ENCODE peak calls at places on chromosomes 5 and 9, in six cellular contexts. One of them, this sample, is unnamed.

GRCh38 chr9:93020785-93021670 is 37.5 kb upstream of the SUSD3 start:
- DNase-seq in A549: no peak
- DNase-seq in HepG2: no peak
- DNase-seq in H1: no peak
- DNase-seq in GM12878: no peak
- DNase-seq in K562: no peak
- DNase-seq in this sample: no peak

GRCh38 chr5:159034083-159034824 is 65.5 kb downstream of the EBF1 start:
- DNase-seq in HepG2: no peak
- DNase-seq in K562: no peak
- DNase-seq in GM12878: no peak
- DNase-seq in H1: no peak
- DNase-seq in A549: no peak
- DNase-seq in this sample: no peak

GRCh38 chr5:14179446-14179845 is 36.3 kb downstream of the TRIO start:
- DNase-seq in A549: no peak
- DNase-seq in H1: no peak
- DNase-seq in HepG2: no peak
- DNase-seq in K562: no peak
- DNase-seq in GM12878: no peak
- DNase-seq in this sample: no peak

GRCh38 chr5:10902145-10902544 is 141.1 kb upstream of the DAP start:
- DNase-seq in K562: no peak
- DNase-seq in GM12878: no peak
- DNase-seq in HepG2: no peak
- DNase-seq in A549: no peak
- DNase-seq in H1: no peak
- DNase-seq in this sample: no peak

GRCh38 chr5:133757396-133757795 is 145.1 kb upstream of the FSTL4 start:
- DNase-seq in H1: no peak
- DNase-seq in A549: no peak
- DNase-seq in K562: no peak
- DNase-seq in GM12878: no peak
- DNase-seq in HepG2: no peak
- DNase-seq in this sample: no peak

GRCh38 chr5:65758546-65759144 is 36.6 kb downstream of the NLN start:
- DNase-seq in A549: no peak
- DNase-seq in HepG2: no peak
- DNase-seq in K562: no peak
- DNase-seq in GM12878: no peak
- DNase-seq in H1: no peak
- DNase-seq in this sample: no peak

GRCh38 chr5:142644127-142644526 is 41.8 kb downstream of the FGF1 start:
- DNase-seq in HepG2: no peak
- DNase-seq in GM12878: no peak
- DNase-seq in K562: no peak
- DNase-seq in A549: no peak
- DNase-seq in H1: no peak
- DNase-seq in this sample: no peak

GRCh38 chr9:14768561-14769234 is 46.2 kb upstream of the CER1 start:
- DNase-seq in HepG2: peak
- DNase-seq in GM12878: no peak
- DNase-seq in A549: peak
- DNase-seq in K562: peak
- DNase-seq in H1: no peak
- DNase-seq in this sample: peak

GRCh38 chr9:123282343-123283047 is 14.1 kb upstream of the STRBP start:
- DNase-seq in GM12878: no peak
- DNase-seq in H1: no peak
- DNase-seq in K562: no peak
- DNase-seq in A549: peak
- DNase-seq in HepG2: no peak
- DNase-seq in this sample: no peak

GRCh38 chr5:125476888-125477585 is 730.6 kb upstream of the ZNF608 start:
- DNase-seq in A549: no peak
- DNase-seq in HepG2: no peak
- DNase-seq in H1: no peak
- DNase-seq in GM12878: no peak
- DNase-seq in K562: no peak
- DNase-seq in this sample: no peak

GRCh38 chr5:72871358-72872024 is 55.0 kb downstream of the TNPO1 start:
- DNase-seq in GM12878: no peak
- DNase-seq in HepG2: no peak
- DNase-seq in A549: no peak
- DNase-seq in K562: no peak
- DNase-seq in H1: no peak
- DNase-seq in this sample: no peak
- TF ChIP-seq CHD2 in GM12878: no peak
- TF ChIP-seq CHD2 in HepG2: no peak
- TF ChIP-seq CHD2 in A549: no peak
- TF ChIP-seq CHD2 in K562: no peak
- TF ChIP-seq CHD2 in H1: no peak
- TF ChIP-seq CHD2 in this sample: no peak

DNA sequence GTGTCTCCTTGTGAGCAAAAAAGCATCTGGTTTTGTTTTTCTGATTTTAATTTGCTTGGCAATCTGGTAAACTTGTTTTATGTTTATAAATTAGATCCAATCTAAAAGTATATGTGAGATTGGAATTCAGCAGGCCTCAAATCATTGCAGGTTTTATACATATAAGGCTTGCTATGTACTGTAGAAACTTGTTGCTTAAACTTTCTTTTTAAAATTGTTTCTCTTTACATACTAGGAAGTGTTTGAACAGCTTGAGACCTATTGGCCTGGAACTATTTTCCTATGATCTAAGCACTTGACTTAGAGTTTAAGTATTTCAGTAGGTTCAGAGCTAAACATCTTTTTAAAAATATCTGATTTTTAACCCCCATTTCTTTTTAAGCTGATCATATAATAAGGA is 1037.8 kb downstream of the NR2F1-AS1 start:
- DNase-seq in A549: no peak
- DNase-seq in GM12878: no peak
- DNase-seq in H1: no peak
- DNase-seq in HepG2: no peak
- DNase-seq in K562: no peak
- DNase-seq in this sample: no peak
- TF ChIP-seq CHD2 in A549: no peak
- TF ChIP-seq CHD2 in GM12878: no peak
- TF ChIP-seq CHD2 in H1: no peak
- TF ChIP-seq CHD2 in HepG2: no peak
- TF ChIP-seq CHD2 in K562: no peak
- TF ChIP-seq CHD2 in this sample: no peak

GRCh38 chr5:112929336-112930081 is 7.5 kb upstream of the REEP5 start:
- DNase-seq in K562: no peak
- DNase-seq in GM12878: peak
- DNase-seq in A549: no peak
- DNase-seq in HepG2: no peak
- DNase-seq in H1: no peak
- DNase-seq in this sample: no peak
- TF ChIP-seq CHD2 in K562: no peak
- TF ChIP-seq CHD2 in GM12878: no peak
- TF ChIP-seq CHD2 in A549: no peak
- TF ChIP-seq CHD2 in HepG2: no peak
- TF ChIP-seq CHD2 in H1: no peak
- TF ChIP-seq CHD2 in this sample: no peak

GRCh38 chr5:72509401-72509800 is 2.2 kb upstream of the ZNF366 start:
- DNase-seq in GM12878: no peak
- DNase-seq in H1: no peak
- DNase-seq in K562: no peak
- DNase-seq in A549: no peak
- DNase-seq in HepG2: no peak
- DNase-seq in this sample: no peak

GRCh38 chr5:72510610-72511121 is 3.5 kb upstream of the ZNF366 start:
- DNase-seq in GM12878: no peak
- DNase-seq in H1: no peak
- DNase-seq in A549: no peak
- DNase-seq in K562: no peak
- DNase-seq in HepG2: no peak
- DNase-seq in this sample: no peak

GRCh38 chr5:72515211-72515610 is 8.0 kb upstream of the ZNF366 start:
- DNase-seq in A549: no peak
- DNase-seq in K562: no peak
- DNase-seq in H1: no peak
- DNase-seq in HepG2: no peak
- DNase-seq in GM12878: no peak
- DNase-seq in this sample: no peak

GRCh38 chr5:72511371-72512178 is 4.4 kb upstream of the ZNF366 start:
- DNase-seq in A549: no peak
- DNase-seq in GM12878: no peak
- DNase-seq in H1: no peak
- DNase-seq in K562: no peak
- DNase-seq in HepG2: no peak
- DNase-seq in this sample: no peak

DNA sequence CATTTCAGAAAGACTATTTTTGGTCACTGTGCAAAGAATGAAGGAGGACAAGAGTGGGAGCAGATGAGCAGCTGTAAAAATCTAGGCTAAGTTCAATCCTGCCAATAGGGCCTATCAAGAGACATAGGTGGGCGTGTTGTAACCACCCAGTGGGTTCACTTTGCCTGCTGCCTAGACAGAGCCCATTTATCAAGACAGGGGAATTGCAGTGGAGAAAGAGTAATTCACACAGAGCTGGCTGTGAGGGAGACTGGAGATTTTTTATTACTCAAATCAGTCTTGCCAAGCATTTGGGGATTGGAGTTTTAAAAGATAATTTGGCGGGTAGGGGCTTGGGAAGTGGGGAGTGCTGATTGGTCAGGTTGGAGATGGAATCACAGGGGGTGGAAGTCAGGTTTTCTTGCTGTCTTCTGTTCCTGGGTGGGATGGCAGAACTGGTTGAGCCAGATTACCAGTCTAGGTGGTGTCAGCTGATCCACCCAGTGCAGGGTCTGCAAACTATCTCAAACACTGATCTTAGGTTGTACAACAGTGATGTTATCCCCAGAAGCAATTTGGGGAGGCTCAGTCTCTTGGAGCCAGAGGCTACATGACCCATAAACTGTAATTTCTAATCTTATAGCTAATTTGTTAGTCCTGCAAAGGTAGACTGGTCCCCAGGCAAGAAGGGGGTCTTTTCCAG is 5.1 kb upstream of the ZNF366 start:
- DNase-seq in HepG2: no peak
- DNase-seq in H1: no peak
- DNase-seq in A549: no peak
- DNase-seq in GM12878: no peak
- DNase-seq in K562: no peak
- DNase-seq in this sample: no peak
- TF ChIP-seq CHD2 in HepG2: no peak
- TF ChIP-seq CHD2 in H1: no peak
- TF ChIP-seq CHD2 in A549: no peak
- TF ChIP-seq CHD2 in GM12878: no peak
- TF ChIP-seq CHD2 in K562: no peak
- TF ChIP-seq CHD2 in this sample: no peak

GRCh38 chr5:83914662-83915418 is 194.2 kb upstream of the HAPLN1 start:
- DNase-seq in A549: no peak
- DNase-seq in H1: no peak
- DNase-seq in HepG2: no peak
- DNase-seq in GM12878: no peak
- DNase-seq in K562: no peak
- DNase-seq in this sample: no peak

GRCh38 chr5:83913593-83913992 is 192.9 kb upstream of the HAPLN1 start:
- DNase-seq in H1: no peak
- DNase-seq in GM12878: no peak
- DNase-seq in HepG2: no peak
- DNase-seq in K562: no peak
- DNase-seq in A549: no peak
- DNase-seq in this sample: no peak

GRCh38 chr5:83917261-83917908 is 196.7 kb upstream of the HAPLN1 start:
- DNase-seq in HepG2: no peak
- DNase-seq in H1: no peak
- DNase-seq in GM12878: no peak
- DNase-seq in A549: no peak
- DNase-seq in K562: no peak
- DNase-seq in this sample: peak

GRCh38 chr5:83914199-83914598 is 193.5 kb upstream of the HAPLN1 start:
- DNase-seq in HepG2: no peak
- DNase-seq in A549: no peak
- DNase-seq in GM12878: no peak
- DNase-seq in K562: no peak
- DNase-seq in H1: no peak
- DNase-seq in this sample: no peak

GRCh38 chr5:83911367-83911919 is 190.8 kb upstream of the HAPLN1 start:
- DNase-seq in K562: no peak
- DNase-seq in A549: no peak
- DNase-seq in H1: no peak
- DNase-seq in HepG2: no peak
- DNase-seq in GM12878: no peak
- DNase-seq in this sample: no peak
- TF ChIP-seq CHD2 in K562: no peak
- TF ChIP-seq CHD2 in A549: no peak
- TF ChIP-seq CHD2 in H1: no peak
- TF ChIP-seq CHD2 in HepG2: no peak
- TF ChIP-seq CHD2 in GM12878: no peak
- TF ChIP-seq CHD2 in this sample: no peak

GRCh38 chr9:138053321-138053868 is 175.8 kb downstream of the CACNA1B start:
- DNase-seq in GM12878: no peak
- DNase-seq in K562: peak
- DNase-seq in H1: no peak
- DNase-seq in A549: peak
- DNase-seq in HepG2: no peak
- DNase-seq in this sample: peak

GRCh38 chr9:138052635-138053320 is 175.2 kb downstream of the CACNA1B start:
- DNase-seq in A549: no peak
- DNase-seq in K562: no peak
- DNase-seq in H1: no peak
- DNase-seq in HepG2: no peak
- DNase-seq in GM12878: no peak
- DNase-seq in this sample: peak

GRCh38 chr9:138052322-138052615 is 174.7 kb downstream of the CACNA1B start:
- DNase-seq in K562: no peak
- DNase-seq in A549: no peak
- DNase-seq in GM12878: no peak
- DNase-seq in H1: no peak
- DNase-seq in HepG2: no peak
- DNase-seq in this sample: peak

GRCh38 chr9:138051586-138052321 is 174.2 kb downstream of the CACNA1B start:
- DNase-seq in A549: no peak
- DNase-seq in GM12878: no peak
- DNase-seq in HepG2: no peak
- DNase-seq in H1: no peak
- DNase-seq in K562: no peak
- DNase-seq in this sample: peak

GRCh38 chr9:138053996-138054752 is 176.6 kb downstream of the CACNA1B start:
- DNase-seq in H1: no peak
- DNase-seq in K562: no peak
- DNase-seq in GM12878: no peak
- DNase-seq in A549: peak
- DNase-seq in HepG2: no peak
- DNase-seq in this sample: no peak
- TF ChIP-seq CHD2 in H1: no peak
- TF ChIP-seq CHD2 in K562: no peak
- TF ChIP-seq CHD2 in GM12878: no peak
- TF ChIP-seq CHD2 in A549: no peak
- TF ChIP-seq CHD2 in HepG2: no peak
- TF ChIP-seq CHD2 in this sample: no peak

GRCh38 chr5:57175586-57175985 is 1.7 kb downstream of the GPBP1 start:
- DNase-seq in A549: no peak
- DNase-seq in HepG2: no peak
- DNase-seq in GM12878: no peak
- DNase-seq in H1: no peak
- DNase-seq in K562: peak
- DNase-seq in this sample: peak
- TF ChIP-seq CHD2 in A549: no peak
- TF ChIP-seq CHD2 in HepG2: no peak
- TF ChIP-seq CHD2 in GM12878: peak
- TF ChIP-seq CHD2 in H1: no peak
- TF ChIP-seq CHD2 in K562: no peak
- TF ChIP-seq CHD2 in this sample: no peak